ENCODE peak calls at places on chromosomes 5 and 9, in six cellular contexts. U is iris pigment epithelial cell, Y is T follicular helper cell, I is prostate gland, A is T-helper 2 cell, G is GM13977. H is an unnamed sample.

GRCh38 chr9:70753311-70753710 is 338.9 kb upstream of the KLF9 start:
- DNase-seq in A (no peak), U (no peak), Y (no peak), G (no peak), I (no peak), H (no peak)

GRCh38 chr5:78574731-78575161 is 73.8 kb downstream of the LHFPL2 start:
- DNase-seq in U (peak), G (peak), A (no peak), I (no peak), Y (no peak), H (no peak)

GRCh38 chr5:51465165-51465564 is 81.9 kb downstream of the ISL1 start:
- DNase-seq in I (no peak), G (no peak), Y (no peak), U (no peak), A (no peak), H (no peak)

GRCh38 chr5:10335711-10336470 is 17.6 kb upstream of the MARCHF6 start:
- DNase-seq in A (no peak), Y (no peak), G (no peak), I (no peak), U (no peak), H (no peak)

GRCh38 chr5:1293416-1293996 is 1.4 kb downstream of the TERT start:
- DNase-seq in U (no peak), I (no peak), Y (no peak), A (no peak), G (no peak), H (no peak)

GRCh38 chr5:103452666-103453065 is 109.9 kb downstream of the NUDT12 start:
- DNase-seq in Y (no peak), I (no peak), A (no peak), U (peak), G (no peak), H (no peak)

GRCh38 chr9:118034701-118035100 is 330.5 kb downstream of the TLR4 start:
- DNase-seq in U (no peak), G (no peak), A (no peak), Y (no peak), I (no peak), H (no peak)

GRCh38 chr9:79858509-79858908 is 286.7 kb downstream of the TLE4 start:
- DNase-seq in A (no peak), I (no peak), G (peak), Y (no peak), U (peak), H (peak)

GRCh38 chr9:94903961-94904421 is 177.5 kb downstream of the AOPEP start:
- DNase-seq in Y (no peak), G (no peak), U (no peak), I (no peak), A (no peak), H (no peak)

GRCh38 chr5:11770310-11770709 is 133.9 kb downstream of the CTNND2 start:
- DNase-seq in Y (no peak), I (no peak), A (no peak), G (no peak), U (no peak), H (no peak)

GRCh38 chr5:66209350-66209749 is 65.2 kb downstream of the SREK1 start:
- DNase-seq in U (no peak), A (no peak), I (no peak), Y (no peak), G (no peak), H (no peak)

GRCh38 chr5:76583163-76584047 is 39.8 kb downstream of the F2RL2 start:
- DNase-seq in Y (no peak), I (no peak), A (no peak), U (peak), G (no peak), H (no peak)

GRCh38 chr5:91332267-91333044 is 50.7 kb downstream of the ARRDC3 start:
- DNase-seq in G (no peak), Y (no peak), I (no peak), A (no peak), U (peak), H (no peak)

GRCh38 chr5:66993882-66994281 is 202.7 kb downstream of the CD180 start:
- DNase-seq in A (no peak), G (no peak), U (no peak), I (no peak), Y (no peak), H (no peak)

GRCh38 chr9:74358944-74359343 is 138.2 kb upstream of the RORB start:
- DNase-seq in G (no peak), U (no peak), Y (no peak), A (no peak), I (no peak), H (no peak)

GRCh38 chr5:92885950-92886349 is 695.1 kb downstream of the NR2F1-AS1 start:
- DNase-seq in I (no peak), A (no peak), U (no peak), G (no peak), Y (no peak), H (no peak)

GRCh38 chr5:448061-448765 is 5.2 kb downstream of the EXOC3 start:
- DNase-seq in Y (no peak), A (no peak), I (no peak), U (no peak), G (no peak), H (no peak)

GRCh38 chr5:158731014-158731413 is 368.7 kb downstream of the EBF1 start:
- DNase-seq in U (no peak), G (no peak), I (no peak), Y (no peak), A (no peak), H (no peak)

GRCh38 chr5:152864447-152864846 is 459.4 kb upstream of the NMUR2 start:
- DNase-seq in I (no peak), A (no peak), U (no peak), G (no peak), Y (no peak), H (no peak)

GRCh38 chr5:142063878-142064331 is 44.7 kb upstream of the NDFIP1 start:
- DNase-seq in A (peak), U (peak), G (no peak), Y (peak), I (no peak), H (no peak)

GRCh38 chr5:142976861-142977260 is 206.7 kb downstream of the ARHGAP26 start:
- DNase-seq in A (no peak), Y (no peak), G (no peak), U (peak), I (no peak), H (no peak)

GRCh38 chr5:98468188-98468869 is 305.1 kb upstream of the RGMB start:
- DNase-seq in U (peak), A (no peak), G (no peak), I (no peak), Y (no peak), H (no peak)

GRCh38 chr5:143313298-143313852 is 90.1 kb downstream of the NR3C1 start:
- DNase-seq in A (no peak), U (no peak), Y (no peak), G (no peak), I (no peak), H (no peak)

GRCh38 chr9:133202688-133203453 is 6.2 kb downstream of the OBP2B start:
- DNase-seq in I (no peak), Y (no peak), U (no peak), G (no peak), A (no peak), H (no peak)

GRCh38 chr9:31259824-31260223 is 1124.6 kb upstream of the ACO1 start:
- DNase-seq in Y (no peak), U (no peak), G (no peak), A (no peak), I (no peak), H (no peak)

GRCh38 chr9:127694890-127695735 is 11.7 kb upstream of the CFAP157 start:
- DNase-seq in U (no peak), A (no peak), I (no peak), G (no peak), Y (no peak), H (no peak)

GRCh38 chr9:34275811-34276210 is 53.3 kb downstream of the KIF24 start:
- DNase-seq in Y (no peak), A (no peak), G (no peak), I (no peak), U (no peak), H (no peak)

GRCh38 chr9:108374606-108375005 is 481.2 kb downstream of the ACTL7B start:
- DNase-seq in Y (no peak), G (no peak), I (no peak), A (no peak), U (no peak), H (no peak)

GRCh38 chr9:122463828-122464632 is 13.7 kb downstream of the OR1J1 start:
- DNase-seq in G (peak), I (no peak), A (no peak), U (peak), Y (no peak), H (peak)

GRCh38 chr9:8653111-8653510 is 853.5 kb upstream of the DMAC1 start:
- DNase-seq in U (no peak), I (no peak), Y (no peak), G (no peak), A (no peak), H (no peak)

GRCh38 chr5:139658928-139659667 is 10.9 kb downstream of the CXXC5 start:
- DNase-seq in G (no peak), U (no peak), A (no peak), Y (no peak), I (no peak), H (no peak)

GRCh38 chr5:159412284-159413046 is 82.2 kb upstream of the IL12B start:
- DNase-seq in I (no peak), A (peak), U (peak), G (no peak), Y (peak), H (peak)

GRCh38 chr9:33762343-33762742 is 33.0 kb upstream of the PRSS3 start:
- DNase-seq in A (no peak), Y (no peak), G (no peak), U (no peak), I (no peak), H (no peak)

H was measured in germinal center.